ENCODE peak calls at places on chromosome 4, in seven cellular contexts. D is GM23248, S is GM23338, R is PC-3, B is neural progenitor cell, C is HCT116, F is hepatocyte. W is an unnamed sample.

GRCh38 chr4:81136161-81136910 is 78.7 kb downstream of the PRKG2 start:
- DNase-seq in D (peak; percentile 95), S (no peak), R (peak; percentile 70), B (no peak), C (no peak), F (no peak), W (no peak)

GRCh38 chr4:86249074-86249473 is 110.8 kb downstream of the MAPK10 start:
- DNase-seq in D (no peak), S (no peak), R (no peak), B (no peak), C (no peak), F (no peak), W (no peak)

GRCh38 chr4:151540728-151541437 is 131.9 kb downstream of the FHIP1A start:
- DNase-seq in D (peak; percentile 95), S (no peak), R (peak; percentile 95), B (no peak), C (peak; percentile 59), F (peak; percentile 70), W (no peak)

GRCh38 chr4:14254252-14254651 is 626.7 kb upstream of the BOD1L1 start:
- DNase-seq in D (peak; percentile 68), S (peak; percentile 71), R (peak; percentile 69), B (peak; percentile 39), C (no peak), F (peak; percentile 39), W (peak; percentile 8)

GRCh38 chr4:107991945-107992625 is 2.4 kb downstream of the HADH start:
- DNase-seq in D (peak; percentile 31), S (no peak), R (no peak), B (no peak), C (no peak), F (no peak), W (peak; percentile 9)

GRCh38 chr4:126268106-126268505 is 953.4 kb downstream of the FAT4 start:
- DNase-seq in D (peak; percentile 61), S (no peak), R (no peak), B (no peak), C (no peak), F (no peak), W (no peak)

GRCh38 chr4:82553020-82553419 is 8.8 kb downstream of the TMEM150C start:
- DNase-seq in D (no peak), S (no peak), R (no peak), B (no peak), C (no peak), F (no peak), W (no peak)

GRCh38 chr4:123790681-123791080 is 394.1 kb downstream of the SPRY1 start:
- DNase-seq in D (peak; percentile 7), S (no peak), R (peak; percentile 9), B (no peak), C (no peak), F (no peak), W (no peak)

GRCh38 chr4:11402192-11402591 is 26.5 kb downstream of the HS3ST1 start:
- DNase-seq in D (no peak), S (no peak), R (no peak), B (no peak), C (no peak), F (no peak), W (no peak)

GRCh38 chr4:107072836-107073736 is 37.0 kb upstream of the DKK2 start:
- DNase-seq in D (no peak), S (no peak), R (no peak), B (no peak), C (no peak), F (no peak), W (no peak)

GRCh38 chr4:41517747-41518146 is 20.2 kb upstream of the LIMCH1 start:
- DNase-seq in D (no peak), S (no peak), R (no peak), B (no peak), C (no peak), F (no peak), W (no peak)

GRCh38 chr4:100008048-100008447 is 58.0 kb upstream of the H2AZ1 start:
- DNase-seq in D (peak; percentile 89), S (no peak), R (no peak), B (no peak), C (no peak), F (no peak), W (no peak)

GRCh38 chr4:61556277-61556676 is 356.2 kb downstream of the ADGRL3 start:
- DNase-seq in D (no peak), S (no peak), R (no peak), B (no peak), C (no peak), F (peak; percentile 71), W (no peak)

GRCh38 chr4:104345598-104346242 is 149.0 kb downstream of the CXXC4 start:
- DNase-seq in D (no peak), S (no peak), R (no peak), B (no peak), C (no peak), F (no peak), W (no peak)

GRCh38 chr4:53431052-53431451 is 53.6 kb downstream of the FIP1L1 start:
- DNase-seq in D (no peak), S (no peak), R (no peak), B (no peak), C (no peak), F (no peak), W (no peak)

GRCh38 chr4:136931771-136932170 is 600.5 kb downstream of the PCDH18 start:
- DNase-seq in D (peak; percentile 30), S (no peak), R (no peak), B (no peak), C (no peak), F (no peak), W (no peak)

GRCh38 chr4:3657917-3658913 is 108.0 kb upstream of the ADRA2C start:
- DNase-seq in D (peak; percentile 58), S (no peak), R (no peak), B (no peak), C (no peak), F (no peak), W (no peak)

GRCh38 chr4:36308150-36308549 is 26.7 kb downstream of the DTHD1 start:
- DNase-seq in D (no peak), S (no peak), R (no peak), B (no peak), C (no peak), F (no peak), W (no peak)

GRCh38 chr4:139042981-139043460 is 27.4 kb downstream of the NOCT start:
- DNase-seq in D (no peak), S (no peak), R (no peak), B (peak; percentile 31), C (no peak), F (no peak), W (no peak)

GRCh38 chr4:12126476-12126875 is 697.8 kb upstream of the HS3ST1 start:
- DNase-seq in D (no peak), S (no peak), R (no peak), B (no peak), C (no peak), F (no peak), W (no peak)

GRCh38 chr4:77201343-77201742 is 44.3 kb downstream of the CCNG2 start:
- DNase-seq in D (peak; percentile 75), S (no peak), R (peak; percentile 78), B (no peak), C (no peak), F (no peak), W (no peak)

GRCh38 chr4:108543359-108543968 is 76.9 kb upstream of the RPL34 start:
- DNase-seq in D (no peak), S (no peak), R (no peak), B (no peak), C (no peak), F (no peak), W (no peak)

GRCh38 chr4:62670509-62670908 is 1470.4 kb downstream of the ADGRL3 start:
- DNase-seq in D (no peak), S (no peak), R (no peak), B (no peak), C (no peak), F (no peak), W (no peak)
- TF ChIP-seq EZH2phosphoT487 in D (no peak), S (no peak), R (no peak), B (no peak), C (no peak), F (no peak), W (no peak)

GRCh38 chr4:2068566-2068965 is 9.4 kb downstream of the NAT8L start:
- DNase-seq in D (no peak), S (no peak), R (no peak), B (no peak), C (no peak), F (no peak), W (no peak)
- H4K20me1 ChIP-seq in D (no peaks in the 10 kb centered on the region), S (no peaks in the 10 kb centered on the region), R (no peaks in the 10 kb centered on the region), B (peaks cover 4% of the 10 kb centered on the region), C (no peaks in the 10 kb centered on the region), F (no peaks in the 10 kb centered on the region), W (no peaks in the 10 kb centered on the region)

GRCh38 chr4:48787031-48787430 is 7.0 kb upstream of the FRYL start:
- DNase-seq in D (no peak), S (no peak), R (no peak), B (peak; percentile 43), C (no peak), F (no peak), W (peak; percentile 33)
- H2AFZ ChIP-seq in D (no peak overlapping the region), S (no peak overlapping the region), R (no peak overlapping the region), B (no peak overlapping the region), C (no peak overlapping the region), F (no peak overlapping the region), W (no peak overlapping the region)

GRCh38 chr4:73653695-73654106 is 33.5 kb upstream of the RASSF6 start:
- DNase-seq in D (peak; percentile 73), S (peak; percentile 69), R (peak; percentile 90), B (peak; percentile 55), C (peak; percentile 33), F (peak; percentile 65), W (peak; percentile 90)
- TF ChIP-seq EZH2phosphoT487 in D (no peak), S (no peak), R (no peak), B (no peak), C (no peak), F (no peak), W (no peak)

DNA sequence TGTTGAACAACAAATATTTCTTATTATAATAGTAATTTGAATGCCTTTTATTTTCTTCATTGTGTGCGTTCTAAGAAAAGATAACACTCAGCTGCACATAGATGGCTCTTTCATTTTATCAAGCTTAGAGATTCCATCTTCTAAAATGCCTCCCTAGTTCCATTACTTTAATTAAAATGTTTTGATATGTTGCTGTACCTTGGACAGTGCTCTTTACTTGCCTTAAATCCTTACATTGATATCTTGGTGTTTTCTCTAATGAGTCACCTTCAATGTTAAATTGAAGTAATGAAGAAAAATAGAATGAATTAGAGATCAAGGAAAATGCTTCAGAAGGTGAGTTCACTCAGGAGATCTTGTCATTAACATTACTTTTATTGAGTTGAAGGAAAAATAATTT is 1672.4 kb upstream of the AGA start:
- DNase-seq in D (no peak), S (no peak), R (no peak), B (no peak), C (no peak), F (no peak), W (no peak)
- H4K20me1 ChIP-seq in D (no peaks in the 10 kb centered on the region), S (no peaks in the 10 kb centered on the region), R (no peaks in the 10 kb centered on the region), B (no peaks in the 10 kb centered on the region), C (no peaks in the 10 kb centered on the region), F (no peaks in the 10 kb centered on the region), W (no peaks in the 10 kb centered on the region)

GRCh38 chr4:5374994-5375393 is 323.7 kb downstream of the STK32B start:
- DNase-seq in D (no peak), S (no peak), R (no peak), B (no peak), C (no peak), F (no peak), W (no peak)
- H2AFZ ChIP-seq in D (no peak overlapping the region), S (no peak overlapping the region), R (no peak overlapping the region), B (no peak overlapping the region), C (no peak overlapping the region), F (no peak overlapping the region), W (no peak overlapping the region)

GRCh38 chr4:26766142-26766541 is 94.5 kb upstream of the STIM2 start:
- DNase-seq in D (no peak), S (no peak), R (no peak), B (no peak), C (no peak), F (no peak), W (no peak)
- TF ChIP-seq EZH2phosphoT487 in D (no peak), S (no peak), R (no peak), B (no peak), C (no peak), F (no peak), W (no peak)

W was measured in OCI-LY7.